ENCODE peak calls at places on chromosome 21, in four cellular contexts. N is H1, B is K562, Z is HepG2. I is an unnamed sample.
A peak's percentile ranks its signal among the peaks of the same experiment; 100 is the strongest.

GRCh38 chr21:29316806-29317205 is 18.1 kb downstream of the BACH1 start:
- DNase-seq in N (no peak), B (no peak), Z (no peak), I (no peak)

GRCh38 chr21:44800971-44801467 is 601 bp downstream of the UBE2G2 start:
- DNase-seq in N (no peak), B (peak; percentile 55), Z (peak; percentile 44), I (peak; percentile 62)

GRCh38 chr21:42172596-42173483 is 46.1 kb upstream of the ABCG1 start:
- DNase-seq in N (no peak), B (no peak), Z (no peak), I (no peak)

GRCh38 chr21:44658913-44659595 is 1.3 kb downstream of the KRTAP12-3 start:
- DNase-seq in N (no peak), B (no peak), Z (no peak), I (no peak)

GRCh38 chr21:31191553-31191952 is 152.5 kb downstream of the TIAM1 start:
- DNase-seq in N (no peak), B (no peak), Z (no peak), I (no peak)

GRCh38 chr21:36783612-36784383 is 84.9 kb downstream of the SIM2 start:
- DNase-seq in N (no peak), B (no peak), Z (peak; percentile 12), I (peak; percentile 22)

GRCh38 chr21:27802816-27803475 is 836.1 kb upstream of the ADAMTS5 start:
- DNase-seq in N (peak; percentile 17), B (peak; percentile 36), Z (no peak), I (peak; percentile 16)

GRCh38 chr21:28587748-28588147 is 404.9 kb downstream of the LTN1 start:
- DNase-seq in N (no peak), B (no peak), Z (no peak), I (no peak)

GRCh38 chr21:22927469-22927868 is 1929.3 kb downstream of the NCAM2 start:
- DNase-seq in N (no peak), B (no peak), Z (no peak), I (no peak)

GRCh38 chr21:41366522-41367151 is 4.8 kb downstream of the MX2 start:
- DNase-seq in N (no peak), B (peak; percentile 60), Z (peak; percentile 94), I (peak; percentile 74)

GRCh38 chr21:39362733-39363132 is 13.8 kb upstream of the HMGN1 start:
- DNase-seq in N (no peak), B (no peak), Z (no peak), I (no peak)

GRCh38 chr21:39363607-39364555 is 15.0 kb upstream of the HMGN1 start:
- DNase-seq in N (no peak), B (no peak), Z (no peak), I (no peak)

GRCh38 chr21:39366563-39366962 is 17.7 kb upstream of the HMGN1 start:
- DNase-seq in N (no peak), B (no peak), Z (no peak), I (no peak)

GRCh38 chr21:39364949-39365348 is 16.1 kb upstream of the HMGN1 start:
- DNase-seq in N (no peak), B (no peak), Z (no peak), I (no peak)

DNA sequence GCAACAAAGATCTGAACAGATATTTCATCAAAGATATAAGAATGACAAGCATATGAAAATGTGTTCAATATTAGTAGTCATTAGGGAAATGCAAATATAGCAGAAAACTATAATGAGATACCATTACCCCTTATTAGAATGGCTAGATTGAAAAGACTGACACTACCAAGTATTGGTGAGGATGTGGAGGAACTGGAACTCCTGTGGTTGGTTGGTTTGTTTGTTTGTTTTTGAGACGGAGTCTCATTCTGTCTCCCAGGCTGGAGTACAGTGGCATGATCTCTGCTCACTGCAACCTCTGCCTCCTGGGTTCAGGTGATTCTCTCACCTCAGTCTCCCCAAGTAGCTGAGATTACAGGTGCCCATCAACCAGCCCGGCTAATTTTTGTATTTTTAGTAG is 18.9 kb upstream of the HMGN1 start:
- DNase-seq in N (no peak), B (no peak), Z (no peak), I (no peak)
- TF ChIP-seq RNF2 in N (no peak), B (no peak), Z (no peak), I (no peak)

GRCh38 chr21:46099476-46099875 is 1.6 kb downstream of the COL6A2 start:
- DNase-seq in N (no peak), B (peak; percentile 11), Z (peak; percentile 15), I (no peak)

GRCh38 chr21:46096596-46096981 is 1.3 kb upstream of the COL6A2 start:
- DNase-seq in N (no peak), B (no peak), Z (no peak), I (no peak)

GRCh38 chr21:46098303-46099141 is 610 bp downstream of the COL6A2 start:
- DNase-seq in N (no peak), B (peak; percentile 33), Z (no peak), I (no peak)

GRCh38 chr21:46096997-46097825 is 701 bp upstream of the COL6A2 start:
- DNase-seq in N (no peak), B (no peak), Z (no peak), I (no peak)

GRCh38 chr21:46097826-46098286 is at the start of gene COL6A2:
- DNase-seq in N (peak; percentile 15), B (peak; percentile 93), Z (no peak), I (peak; percentile 10)
- TF ChIP-seq RNF2 in N (no peak), B (no peak), Z (no peak), I (no peak)

GRCh38 chr21:43372663-43373386 is 54.1 kb downstream of the SIK1 start:
- DNase-seq in N (no peak), B (no peak), Z (no peak), I (no peak)
- TF ChIP-seq RNF2 in N (no peak), B (no peak), Z (no peak), I (no peak)

GRCh38 chr21:33443174-33443573 is 36.6 kb downstream of the TMEM50B start:
- DNase-seq in N (no peak), B (no peak), Z (no peak), I (no peak)
- TF ChIP-seq RNF2 in N (no peak), B (no peak), Z (no peak), I (no peak)

GRCh38 chr21:26409735-26410134 is 163.4 kb downstream of the CYYR1 start:
- DNase-seq in N (no peak), B (no peak), Z (no peak), I (no peak)
- TF ChIP-seq RNF2 in N (no peak), B (no peak), Z (no peak), I (no peak)

I was measured in A549.